ENCODE peak calls at places on chromosomes 5 and 9, in seven cellular contexts. Z is coronary artery, S is body of pancreas, L is astrocyte, V is HFFc6, H is hepatocyte, J is neural crest cell. Q is an unnamed sample.

GRCh38 chr5:137252513-137252912 is 246.6 kb downstream of the SPOCK1 start:
- DNase-seq in J (no peak), Z (no peak), H (no peak), L (peak), S (no peak), V (peak), Q (no peak)

GRCh38 chr9:121604654-121605053 is 46.8 kb upstream of the DAB2IP start:
- DNase-seq in Z (no peak), L (no peak), H (no peak), S (no peak), V (no peak), J (no peak), Q (no peak)

GRCh38 chr5:172469697-172470096 is 15.4 kb upstream of the SH3PXD2B start:
- DNase-seq in V (no peak), Z (no peak), J (no peak), H (no peak), L (no peak), S (no peak), Q (no peak)

GRCh38 chr5:134118212-134118611 is 3.7 kb downstream of the TCF7 start:
- DNase-seq in H (no peak), V (no peak), J (no peak), L (no peak), S (no peak), Z (no peak), Q (no peak)

GRCh38 chr5:1542755-1543154 is 19.0 kb upstream of the LPCAT1 start:
- DNase-seq in S (peak), Z (peak), V (peak), H (no peak), L (peak), J (no peak), Q (peak)

GRCh38 chr5:159310492-159310891 is 19.8 kb downstream of the IL12B start:
- DNase-seq in J (peak), Z (no peak), L (peak), V (no peak), H (peak), S (peak), Q (no peak)

GRCh38 chr5:147507480-147508126 is 2.3 kb downstream of the DPYSL3 start:
- DNase-seq in J (no peak), H (no peak), S (no peak), Z (no peak), L (peak), V (peak), Q (no peak)

GRCh38 chr5:129963359-129963758 is 59.1 kb downstream of the CHSY3 start:
- DNase-seq in H (peak), S (no peak), Z (no peak), V (no peak), J (no peak), L (peak), Q (no peak)

GRCh38 chr5:98510111-98510510 is 263.4 kb upstream of the RGMB start:
- DNase-seq in S (peak), H (peak), J (peak), L (peak), V (no peak), Z (no peak), Q (no peak)

GRCh38 chr5:7348168-7348802 is 47.7 kb upstream of the ADCY2 start:
- DNase-seq in V (no peak), S (no peak), Z (no peak), L (no peak), H (no peak), J (no peak), Q (no peak)

GRCh38 chr5:41527201-41527779 is 16.9 kb upstream of the PLCXD3 start:
- DNase-seq in V (peak), H (peak), S (no peak), L (peak), J (no peak), Z (peak), Q (no peak)

GRCh38 chr5:36728697-36729543 is 122.5 kb downstream of the SLC1A3 start:
- DNase-seq in J (no peak), H (peak), L (peak), V (peak), S (peak), Z (no peak), Q (no peak)
- TF ChIP-seq CTCF in J (peak), H (peak), L (peak), V (peak), S (peak), Z (peak), Q (peak)

GRCh38 chr9:72334658-72335337 is 30.2 kb downstream of the ZFAND5 start:
- DNase-seq in V (no peak), Z (no peak), H (no peak), S (no peak), L (no peak), J (no peak), Q (no peak)

GRCh38 chr9:72332351-72332750 is 32.7 kb downstream of the ZFAND5 start:
- DNase-seq in L (no peak), H (no peak), S (no peak), J (no peak), V (no peak), Z (no peak), Q (no peak)

GRCh38 chr9:72337286-72337685 is 27.7 kb downstream of the ZFAND5 start:
- DNase-seq in V (no peak), Z (no peak), S (no peak), L (no peak), J (no peak), H (no peak), Q (no peak)

GRCh38 chr9:72338631-72339030 is 26.4 kb downstream of the ZFAND5 start:
- DNase-seq in J (no peak), L (no peak), S (no peak), V (no peak), H (no peak), Z (no peak), Q (no peak)

GRCh38 chr9:72333758-72334157 is 31.2 kb downstream of the ZFAND5 start:
- DNase-seq in L (no peak), V (no peak), H (no peak), J (no peak), S (no peak), Z (no peak), Q (no peak)
- TF ChIP-seq CTCF in L (no peak), V (peak), H (no peak), J (no peak), S (peak), Z (no peak), Q (no peak)

GRCh38 chr5:6190838-6191237 is 187.5 kb downstream of the MED10 start:
- DNase-seq in V (no peak), S (no peak), Z (no peak), J (no peak), L (no peak), H (no peak), Q (peak)
- TF ChIP-seq CTCF in V (no peak), S (no peak), Z (no peak), J (no peak), L (no peak), H (no peak), Q (no peak)

DNA sequence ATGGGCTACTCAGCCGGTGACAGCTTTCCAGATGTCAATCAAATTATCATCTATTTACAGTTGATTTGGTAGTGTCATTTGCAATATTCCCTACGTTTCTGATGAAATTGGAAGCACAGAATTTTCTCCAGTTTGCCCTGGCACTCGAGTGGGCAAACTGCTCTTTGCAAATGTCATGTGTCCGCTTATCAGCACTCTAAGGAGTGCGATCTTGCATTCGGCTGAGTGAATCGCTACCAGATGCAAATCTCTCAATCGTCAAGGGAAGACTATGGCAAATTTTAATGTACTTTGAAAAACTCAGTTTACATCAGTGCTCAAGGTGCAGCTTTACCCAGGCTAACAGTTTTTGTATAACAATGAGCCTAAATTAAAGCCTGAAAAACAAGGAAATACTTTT is 66.8 kb downstream of the BNC2 start:
- DNase-seq in J (no peak), V (no peak), L (no peak), S (no peak), H (no peak), Z (no peak), Q (no peak)
- TF ChIP-seq CTCF in J (no peak), V (no peak), L (no peak), S (no peak), H (no peak), Z (no peak), Q (no peak)

Q was measured in osteocyte.